ENCODE peak calls at places on chromosomes 12 and 14, in nine cellular contexts. Y is gastrocnemius medialis, Z is spleen, Q is astrocyte of the spinal cord, W is AG04450, M is left ventricle myocardium inferior, G is heart right ventricle, X is AG04449, K is PC-3. N is an unnamed sample.

GRCh38 chr12:105279460-105280056 is 43.6 kb upstream of the APPL2 start:
- DNase-seq in M (no peak), G (no peak), K (no peak), Z (no peak), X (no peak), W (no peak), Y (no peak), Q (no peak), N (no peak)

GRCh38 chr14:49306152-49306751 is 279.9 kb downstream of the RPS29 start:
- DNase-seq in G (no peak), M (no peak), X (no peak), Y (no peak), W (no peak), Q (peak; percentile 16), K (peak; percentile 70), Z (no peak), N (no peak)

GRCh38 chr14:26863736-26864135 is 265.9 kb upstream of the NOVA1 start:
- DNase-seq in M (no peak), X (no peak), Z (no peak), W (no peak), Y (no peak), Q (peak; percentile 61), K (peak; percentile 60), G (no peak), N (peak; percentile 28)

GRCh38 chr14:70894868-70895267 is 12.4 kb upstream of the PCNX1 start:
- DNase-seq in G (no peak), Z (no peak), M (no peak), X (no peak), W (no peak), Y (no peak), Q (no peak), K (no peak), N (no peak)

GRCh38 chr12:66087365-66087943 is 43.1 kb downstream of the LLPH start:
- DNase-seq in Q (peak; percentile 79), W (peak; percentile 67), M (peak; percentile 49), Z (no peak), X (no peak), G (peak; percentile 21), Y (peak; percentile 13), K (peak; percentile 84), N (no peak)

GRCh38 chr12:78530065-78530765 is 334.4 kb upstream of the SYT1 start:
- DNase-seq in M (no peak), K (no peak), W (peak; percentile 10), X (no peak), G (no peak), Q (peak; percentile 68), Y (no peak), Z (no peak), N (peak; percentile 65)

GRCh38 chr12:27549801-27550652 is 26.0 kb downstream of the PPFIBP1 start:
- DNase-seq in X (peak; percentile 76), Q (peak; percentile 96), G (peak; percentile 79), Z (no peak), W (peak; percentile 73), K (peak; percentile 99), Y (peak; percentile 86), M (peak; percentile 83), N (peak; percentile 98)

GRCh38 chr14:46433381-46433780 is 218.2 kb downstream of the RPL10L start:
- DNase-seq in Y (no peak), X (no peak), K (no peak), G (no peak), M (no peak), Q (no peak), W (no peak), Z (no peak), N (no peak)

GRCh38 chr14:58705066-58705465 is 67.3 kb downstream of the DACT1 start:
- DNase-seq in W (no peak), Y (no peak), G (peak; percentile 15), Q (no peak), X (no peak), Z (no peak), M (peak; percentile 47), K (no peak), N (no peak)

GRCh38 chr12:8886515-8887284 is 27.6 kb upstream of the PHC1 start:
- DNase-seq in X (no peak), Q (no peak), Z (no peak), K (no peak), Y (no peak), W (no peak), G (no peak), M (no peak), N (no peak)

GRCh38 chr12:126681676-126682075 is 1585.3 kb upstream of the TMEM132C start:
- DNase-seq in Z (no peak), Q (peak; percentile 35), Y (no peak), M (no peak), G (no peak), X (no peak), K (no peak), W (no peak), N (no peak)

GRCh38 chr12:43736921-43737440 is 21.6 kb downstream of the PUS7L start:
- DNase-seq in Q (peak; percentile 38), W (no peak), M (no peak), G (no peak), Y (no peak), Z (no peak), X (no peak), K (no peak), N (no peak)

GRCh38 chr14:65961004-65961403 is 525.2 kb upstream of the CCDC196 start:
- DNase-seq in M (peak; percentile 20), Q (peak; percentile 1), W (no peak), G (peak; percentile 52), Y (no peak), X (no peak), K (peak; percentile 67), Z (peak; percentile 83), N (no peak)

GRCh38 chr14:99173086-99173485 is 98.9 kb downstream of the BCL11B start:
- DNase-seq in Y (no peak), G (no peak), M (no peak), Q (no peak), Z (no peak), K (no peak), W (no peak), X (no peak), N (no peak)
- H3K4me3 ChIP-seq in Y (no peak overlapping the region), G (no peak overlapping the region), M (no peak overlapping the region), Q (no peak overlapping the region), Z (no peak overlapping the region), K (no peak overlapping the region), W (no peak overlapping the region), X (no peak overlapping the region), N (no peak overlapping the region)

DNA sequence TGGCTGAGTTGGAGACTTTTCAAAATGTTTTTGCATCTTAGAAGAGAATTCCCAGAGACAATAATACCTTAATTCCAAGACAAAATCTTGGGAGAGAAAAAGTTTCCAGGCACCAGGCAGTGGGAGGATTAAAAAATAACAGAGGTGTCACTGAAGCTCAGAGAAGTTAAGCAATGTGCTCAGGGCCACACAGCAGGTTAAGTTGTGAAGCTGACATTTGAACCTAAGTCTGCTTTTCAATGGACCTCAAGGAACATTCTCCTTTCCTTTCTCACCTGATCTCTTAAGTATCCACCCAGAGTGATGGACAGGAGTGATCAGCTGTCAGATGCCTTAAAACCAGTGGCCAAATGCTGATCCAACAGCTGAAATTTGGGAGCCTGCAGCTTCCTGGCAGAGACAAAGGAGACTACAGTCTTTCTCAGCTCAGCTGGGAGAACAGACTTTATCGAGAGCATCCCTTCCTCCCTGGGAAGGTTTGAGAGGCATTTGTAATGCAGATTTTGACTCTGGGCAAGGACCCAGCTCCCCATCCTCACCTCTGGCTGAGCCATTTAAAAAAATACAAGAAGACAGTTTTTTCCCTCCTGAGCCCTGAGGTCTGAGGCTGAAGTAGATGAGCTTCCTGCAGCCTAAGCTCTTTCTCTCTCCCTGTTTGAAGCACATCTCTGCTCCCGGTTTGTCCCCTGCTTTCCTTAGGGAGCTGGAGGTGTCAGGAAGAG is 174.9 kb upstream of the RPH3A start:
- DNase-seq in G (no peak), X (no peak), K (no peak), Z (no peak), M (no peak), Y (no peak), Q (no peak), W (no peak), N (no peak)
- H3K4me3 ChIP-seq in G (no peak overlapping the region), X (no peak overlapping the region), K (no peak overlapping the region), Z (no peak overlapping the region), M (no peak overlapping the region), Y (no peak overlapping the region), Q (no peak overlapping the region), W (no peak overlapping the region), N (no peak overlapping the region)

GRCh38 chr12:52086944-52087835 is 7.7 kb downstream of the SMIM41 start:
- DNase-seq in K (no peak), W (no peak), X (no peak), G (no peak), Z (peak; percentile 68), Q (no peak), Y (peak; percentile 50), M (no peak), N (no peak)
- H3K4me3 ChIP-seq in K (no peak overlapping the region), W (no peak overlapping the region), X (no peak overlapping the region), G (no peak overlapping the region), Z (no peak overlapping the region), Q (no peak overlapping the region), Y (no peak overlapping the region), M (no peak overlapping the region), N (no peak overlapping the region)

GRCh38 chr14:21023817-21024667 is 819 bp downstream of the NDRG2 start:
- DNase-seq in W (no peak), G (no peak), Z (no peak), Y (no peak), Q (no peak), M (no peak), K (no peak), X (no peak), N (no peak)
- H3K4me3 ChIP-seq in W (peak overlapping the region; percentile 50), G (peak overlapping the region; percentile 74), Z (peak overlapping the region; percentile 79), Y (peak overlapping the region; percentile 99), Q (peak overlapping the region; percentile 42), M (peak overlapping the region; percentile 83), K (peak overlapping the region; percentile 58), X (peak overlapping the region; percentile 43), N (peak overlapping the region; percentile 51)

GRCh38 chr12:52688481-52688880 is 8.3 kb upstream of the KRT1 start:
- DNase-seq in K (no peak), X (no peak), G (no peak), M (no peak), W (no peak), Q (no peak), Z (no peak), Y (no peak), N (no peak)
- H3K4me3 ChIP-seq in K (no peak overlapping the region), X (no peak overlapping the region), G (no peak overlapping the region), M (no peak overlapping the region), W (no peak overlapping the region), Q (no peak overlapping the region), Z (no peak overlapping the region), Y (no peak overlapping the region), N (no peak overlapping the region)

GRCh38 chr12:7110661-7111060 is 1.6 kb upstream of the C1RL start:
- DNase-seq in G (no peak), X (no peak), M (no peak), Q (no peak), Y (no peak), Z (no peak), W (no peak), K (no peak), N (no peak)
- H3K4me3 ChIP-seq in G (no peak overlapping the region), X (no peak overlapping the region), M (no peak overlapping the region), Q (no peak overlapping the region), Y (no peak overlapping the region), Z (no peak overlapping the region), W (no peak overlapping the region), K (no peak overlapping the region), N (no peak overlapping the region)

DNA sequence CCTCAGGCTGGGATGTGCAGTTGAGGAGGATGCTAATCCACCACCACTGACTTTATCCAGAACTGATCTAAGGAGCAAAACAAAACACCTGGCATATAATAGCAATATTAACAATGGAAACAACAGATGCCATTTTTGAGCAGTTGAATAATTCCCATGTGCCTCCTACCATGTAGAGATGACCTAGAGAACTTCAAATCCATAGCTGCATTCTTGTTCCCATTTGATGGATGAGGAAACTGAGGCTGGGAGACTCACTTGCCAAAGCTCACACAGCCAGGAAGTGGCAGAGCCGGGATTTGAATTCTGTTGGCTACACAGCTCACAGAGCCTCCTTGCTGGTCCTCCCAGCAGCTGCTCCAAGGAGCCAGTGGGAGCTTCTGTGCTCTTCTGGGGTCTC is 155.8 kb upstream of the MYL2 start:
- DNase-seq in K (no peak), W (no peak), X (no peak), Y (no peak), G (no peak), Z (no peak), Q (no peak), M (no peak), N (no peak)
- H3K4me3 ChIP-seq in K (no peak overlapping the region), W (no peak overlapping the region), X (no peak overlapping the region), Y (no peak overlapping the region), G (no peak overlapping the region), Z (no peak overlapping the region), Q (no peak overlapping the region), M (no peak overlapping the region), N (no peak overlapping the region)